ENCODE peak calls at places on chromosomes 7 and 10, in seven cellular contexts. B, Y, R, D, H, A and T are unnamed samples.
A peak's percentile ranks its signal among the peaks of the same experiment; 100 is the strongest.

GRCh38 chr10:110979611-110980010 is 60.2 kb downstream of the SHOC2 start:
- DNase-seq in B (no peak), Y (no peak), R (no peak), D (no peak), H (no peak), A (no peak), T (no peak)

GRCh38 chr10:5582736-5583135 is 58.0 kb downstream of the CALML3 start:
- DNase-seq in B (no peak), Y (no peak), R (no peak), D (no peak), H (no peak), A (no peak), T (no peak)

GRCh38 chr7:1640376-1641172 is 29.5 kb upstream of the ELFN1 start:
- DNase-seq in B (peak; percentile 23), Y (no peak), R (no peak), D (no peak), H (no peak), A (no peak), T (no peak)

GRCh38 chr10:133249975-133250754 is 12.5 kb downstream of the VENTX start:
- DNase-seq in B (no peak), Y (no peak), R (no peak), D (no peak), H (no peak), A (no peak), T (no peak)

GRCh38 chr7:70787772-70788171 is 344.2 kb upstream of the GALNT17 start:
- DNase-seq in B (no peak), Y (no peak), R (no peak), D (no peak), H (no peak), A (no peak), T (no peak)

GRCh38 chr7:151592330-151592729 is 72.6 kb upstream of the RHEB start:
- DNase-seq in B (no peak), Y (no peak), R (no peak), D (no peak), H (no peak), A (no peak), T (no peak)

GRCh38 chr10:8416192-8416701 is 361.8 kb downstream of the GATA3 start:
- DNase-seq in B (no peak), Y (peak; percentile 84), R (no peak), D (peak; percentile 2), H (no peak), A (no peak), T (no peak)

GRCh38 chr7:122676466-122676865 is 22.5 kb downstream of the RNF133 start:
- DNase-seq in B (no peak), Y (no peak), R (no peak), D (no peak), H (no peak), A (no peak), T (no peak)

GRCh38 chr10:114388275-114388674 is 16.0 kb downstream of the AFAP1L2 start:
- DNase-seq in B (no peak), Y (no peak), R (no peak), D (no peak), H (no peak), A (peak; percentile 45), T (no peak)

GRCh38 chr10:125160856-125161569 is 650 bp upstream of the CTBP2 start:
- DNase-seq in B (peak; percentile 83), Y (no peak), R (peak; percentile 66), D (peak; percentile 24), H (peak; percentile 52), A (peak; percentile 91), T (no peak)

GRCh38 chr7:109497053-109497452 is 927.4 kb downstream of the DNAJB9 start:
- DNase-seq in B (no peak), Y (no peak), R (no peak), D (no peak), H (no peak), A (no peak), T (no peak)

GRCh38 chr10:49282879-49283321 is 16.1 kb upstream of the C10orf71 start:
- DNase-seq in B (no peak), Y (no peak), R (no peak), D (no peak), H (no peak), A (no peak), T (no peak)

GRCh38 chr7:151016942-151017341 is 7.4 kb downstream of the ATG9B start:
- DNase-seq in B (no peak), Y (no peak), R (no peak), D (no peak), H (no peak), A (no peak), T (no peak)

GRCh38 chr10:43390791-43391190 is 18.2 kb downstream of the HNRNPF start:
- DNase-seq in B (peak; percentile 21), Y (peak; percentile 32), R (peak; percentile 53), D (no peak), H (peak; percentile 45), A (peak; percentile 55), T (no peak)

GRCh38 chr7:43873300-43873699 is 4.0 kb upstream of the MRPS24 start:
- DNase-seq in B (peak; percentile 72), Y (no peak), R (no peak), D (no peak), H (no peak), A (peak; percentile 89), T (no peak)

GRCh38 chr10:28883741-28884443 is 206.6 kb downstream of the BAMBI start:
- DNase-seq in B (no peak), Y (no peak), R (no peak), D (no peak), H (no peak), A (no peak), T (no peak)

GRCh38 chr10:84493951-84494848 is 165.8 kb downstream of the CCSER2 start:
- DNase-seq in B (no peak), Y (no peak), R (no peak), D (no peak), H (no peak), A (peak; percentile 80), T (peak; percentile 2)

GRCh38 chr7:1015196-1015595 is 29.1 kb upstream of the GPR146 start:
- DNase-seq in B (no peak), Y (no peak), R (no peak), D (no peak), H (no peak), A (no peak), T (no peak)

GRCh38 chr10:241451-241850 is 106.2 kb downstream of the ZMYND11 start:
- DNase-seq in B (no peak), Y (no peak), R (peak; percentile 35), D (no peak), H (no peak), A (no peak), T (peak; percentile 17)

GRCh38 chr7:150778738-150779301 is 21.3 kb downstream of the TMEM176B start:
- DNase-seq in B (peak; percentile 84), Y (peak; percentile 50), R (peak; percentile 69), D (peak; percentile 76), H (peak; percentile 49), A (peak; percentile 58), T (peak; percentile 78)

GRCh38 chr10:129446182-129446581 is 20.9 kb upstream of the MGMT start:
- DNase-seq in B (no peak), Y (no peak), R (no peak), D (no peak), H (no peak), A (no peak), T (no peak)

GRCh38 chr10:125128397-125129075 is 31.8 kb downstream of the CTBP2 start:
- DNase-seq in B (no peak), Y (no peak), R (no peak), D (no peak), H (no peak), A (no peak), T (no peak)

GRCh38 chr10:128661404-128662197 is 535.4 kb upstream of the MKI67 start:
- DNase-seq in B (no peak), Y (no peak), R (no peak), D (no peak), H (no peak), A (no peak), T (no peak)

GRCh38 chr7:157951300-157952049 is 614.7 kb downstream of the DNAJB6 start:
- DNase-seq in B (peak; percentile 25), Y (no peak), R (no peak), D (no peak), H (no peak), A (no peak), T (no peak)

GRCh38 chr10:15097011-15097812 is at the start of gene RPP38:
- DNase-seq in B (peak; percentile 97), Y (peak; percentile 95), R (peak; percentile 93), D (peak; percentile 81), H (peak; percentile 94), A (peak; percentile 97), T (peak; percentile 94)

GRCh38 chr10:34815174-34816066 is at the start of gene PARD3:
- DNase-seq in B (peak; percentile 76), Y (no peak), R (peak; percentile 45), D (peak; percentile 38), H (no peak), A (peak; percentile 69), T (no peak)

GRCh38 chr7:149860821-149861727 is 12.7 kb upstream of the ATP6V0E2 start:
- DNase-seq in B (no peak), Y (no peak), R (no peak), D (no peak), H (no peak), A (no peak), T (no peak)

GRCh38 chr7:29865526-29865925 is 59.2 kb downstream of the WIPF3 start:
- DNase-seq in B (no peak), Y (no peak), R (no peak), D (no peak), H (no peak), A (peak; percentile 86), T (no peak)

GRCh38 chr7:157255201-157255606 is 81.6 kb upstream of the DNAJB6 start:
- DNase-seq in B (no peak), Y (no peak), R (no peak), D (no peak), H (no peak), A (peak; percentile 28), T (no peak)

GRCh38 chr7:157612664-157613561 is 276.1 kb downstream of the DNAJB6 start:
- DNase-seq in B (peak; percentile 77), Y (peak; percentile 70), R (no peak), D (no peak), H (no peak), A (no peak), T (no peak)

GRCh38 chr7:132255898-132256297 is 320.4 kb downstream of the PLXNA4 start:
- DNase-seq in B (no peak), Y (no peak), R (no peak), D (peak; percentile 86), H (no peak), A (no peak), T (peak; percentile 48)